ENCODE peak calls at places on chromosome 6, in six cellular contexts. N is NCI-H774, L is left ventricle myocardium superior, Z is neural crest cell, J is AG20443, T is H9. A is an unnamed sample.

GRCh38 chr6:50278663-50279062 is 228.9 kb upstream of the DEFB112 start:
- DNase-seq in N (no peak), L (no peak), Z (no peak), J (no peak), T (no peak), A (no peak)

GRCh38 chr6:45663181-45664180 is 285.7 kb upstream of the SUPT3H start:
- DNase-seq in N (no peak), L (peak), Z (peak), J (no peak), T (peak), A (no peak)

GRCh38 chr6:144568241-144568640 is 283.1 kb downstream of the UTRN start:
- DNase-seq in N (no peak), L (no peak), Z (no peak), J (no peak), T (no peak), A (no peak)

GRCh38 chr6:135390450-135390849 is 107.1 kb downstream of the AHI1 start:
- DNase-seq in N (no peak), L (no peak), Z (no peak), J (no peak), T (no peak), A (no peak)

GRCh38 chr6:87660226-87660886 is 41.7 kb downstream of the AKIRIN2 start:
- DNase-seq in N (no peak), L (no peak), Z (no peak), J (peak), T (no peak), A (no peak)

GRCh38 chr6:140276719-140277118 is 902.3 kb upstream of the CITED2 start:
- DNase-seq in N (no peak), L (no peak), Z (no peak), J (no peak), T (no peak), A (no peak)

GRCh38 chr6:40845588-40845987 is 193.4 kb downstream of the UNC5CL start:
- DNase-seq in N (peak), L (peak), Z (peak), J (peak), T (peak), A (peak)

GRCh38 chr6:105804436-105804835 is 281.7 kb upstream of the PRDM1 start:
- DNase-seq in N (no peak), L (no peak), Z (no peak), J (peak), T (no peak), A (no peak)

GRCh38 chr6:118739976-118740771 is 88.8 kb upstream of the CEP85L start:
- DNase-seq in N (no peak), L (no peak), Z (no peak), J (no peak), T (no peak), A (no peak)

GRCh38 chr6:46704562-46704961 is 16.9 kb downstream of the TDRD6 start:
- DNase-seq in N (no peak), L (no peak), Z (no peak), J (no peak), T (no peak), A (peak)

GRCh38 chr6:110885526-110885925 is 10.9 kb downstream of the AMD1 start:
- DNase-seq in N (no peak), L (no peak), Z (no peak), J (no peak), T (no peak), A (no peak)

A was measured in COR-L47.